ENCODE peak calls at places on chromosome X, in five cellular contexts. K is IMR-90, D is mesendoderm, G is H9, U is neuronal stem cell. M is an unnamed sample.
A peak's percentile ranks its signal among the peaks of the same experiment; 100 is the strongest.

GRCh38 chrX:123736333-123736921 is 3.6 kb upstream of the THOC2 start:
- DNase-seq in K (peak; percentile 90), D (peak; percentile 36), U (no peak), G (no peak), M (no peak)

GRCh38 chrX:70262952-70263567 is 3.1 kb upstream of the P2RY4 start:
- DNase-seq in K (peak; percentile 28), D (peak; percentile 74), U (peak; percentile 9), G (peak; percentile 81), M (peak; percentile 70)

GRCh38 chrX:55135171-55135570 is 46.4 kb downstream of the PAGE2 start:
- DNase-seq in U (peak; percentile 1), D (peak; percentile 62), G (no peak), K (peak; percentile 31), M (no peak)

GRCh38 chrX:130974323-130974722 is 71.3 kb upstream of the ENOX2 start:
- DNase-seq in D (no peak), K (peak; percentile 2), U (no peak), G (no peak), M (no peak)

GRCh38 chrX:50747471-50747900 is 66.5 kb downstream of the SHROOM4 start:
- DNase-seq in U (peak; percentile 12), K (peak; percentile 45), D (peak; percentile 13), G (no peak), M (no peak)

GRCh38 chrX:11666180-11666579 is 460 bp upstream of the ARHGAP6 start:
- DNase-seq in G (peak; percentile 57), K (no peak), U (peak; percentile 42), D (peak; percentile 53), M (peak; percentile 47)

GRCh38 chrX:34560180-34560579 is 96.9 kb downstream of the TMEM47 start:
- DNase-seq in U (no peak), K (no peak), G (peak; percentile 79), D (no peak), M (no peak)

GRCh38 chrX:129495941-129496340 is 27.3 kb downstream of the SMARCA1 start:
- DNase-seq in D (no peak), K (peak; percentile 48), G (no peak), U (no peak), M (no peak)

GRCh38 chrX:80285131-80285773 is 135.0 kb upstream of the TENT5D start:
- DNase-seq in G (peak; percentile 43), K (peak; percentile 1), U (peak; percentile 33), D (peak; percentile 55), M (peak; percentile 44)

GRCh38 chrX:96314974-96315373 is 369.7 kb upstream of the DIAPH2 start:
- DNase-seq in K (peak; percentile 62), G (no peak), U (no peak), D (no peak), M (no peak)

GRCh38 chrX:23012636-23013035 is 12.9 kb downstream of the DDX53 start:
- DNase-seq in K (no peak), G (no peak), D (no peak), U (no peak), M (no peak)

GRCh38 chrX:40152173-40152705 is 54.5 kb upstream of the BCOR start:
- DNase-seq in G (peak; percentile 65), D (peak; percentile 11), K (no peak), U (no peak), M (peak; percentile 54)

GRCh38 chrX:24294619-24295018 is 19.2 kb downstream of the SUPT20HL2 start:
- DNase-seq in D (peak; percentile 40), G (peak; percentile 75), U (no peak), K (no peak), M (peak; percentile 2)

GRCh38 chrX:113929004-113929403 is 654.9 kb upstream of the HTR2C start:
- DNase-seq in D (peak; percentile 92), U (peak; percentile 45), G (peak; percentile 89), K (peak; percentile 10), M (peak; percentile 46)

GRCh38 chrX:34810364-34810763 is 132.2 kb upstream of the FAM47B start:
- DNase-seq in D (no peak), U (no peak), K (peak; percentile 60), G (no peak), M (no peak)

GRCh38 chrX:34350552-34350951 is 218.4 kb upstream of the FAM47A start:
- DNase-seq in G (no peak), U (no peak), D (no peak), K (no peak), M (no peak)

GRCh38 chrX:110001702-110002299 is 1.1 kb upstream of the TMEM164 start:
- DNase-seq in U (no peak), G (no peak), K (no peak), D (no peak), M (no peak)

GRCh38 chrX:110000854-110001701 is 1.8 kb upstream of the TMEM164 start:
- DNase-seq in K (no peak), U (no peak), G (no peak), D (peak; percentile 29), M (no peak)

GRCh38 chrX:110004210-110004609 is 1.3 kb downstream of the TMEM164 start:
- DNase-seq in U (no peak), D (peak; percentile 15), G (no peak), K (no peak), M (no peak)

GRCh38 chrX:110003167-110004156 is 548 bp downstream of the TMEM164 start:
- DNase-seq in K (no peak), D (peak; percentile 44), U (no peak), G (peak; percentile 31), M (no peak)

DNA sequence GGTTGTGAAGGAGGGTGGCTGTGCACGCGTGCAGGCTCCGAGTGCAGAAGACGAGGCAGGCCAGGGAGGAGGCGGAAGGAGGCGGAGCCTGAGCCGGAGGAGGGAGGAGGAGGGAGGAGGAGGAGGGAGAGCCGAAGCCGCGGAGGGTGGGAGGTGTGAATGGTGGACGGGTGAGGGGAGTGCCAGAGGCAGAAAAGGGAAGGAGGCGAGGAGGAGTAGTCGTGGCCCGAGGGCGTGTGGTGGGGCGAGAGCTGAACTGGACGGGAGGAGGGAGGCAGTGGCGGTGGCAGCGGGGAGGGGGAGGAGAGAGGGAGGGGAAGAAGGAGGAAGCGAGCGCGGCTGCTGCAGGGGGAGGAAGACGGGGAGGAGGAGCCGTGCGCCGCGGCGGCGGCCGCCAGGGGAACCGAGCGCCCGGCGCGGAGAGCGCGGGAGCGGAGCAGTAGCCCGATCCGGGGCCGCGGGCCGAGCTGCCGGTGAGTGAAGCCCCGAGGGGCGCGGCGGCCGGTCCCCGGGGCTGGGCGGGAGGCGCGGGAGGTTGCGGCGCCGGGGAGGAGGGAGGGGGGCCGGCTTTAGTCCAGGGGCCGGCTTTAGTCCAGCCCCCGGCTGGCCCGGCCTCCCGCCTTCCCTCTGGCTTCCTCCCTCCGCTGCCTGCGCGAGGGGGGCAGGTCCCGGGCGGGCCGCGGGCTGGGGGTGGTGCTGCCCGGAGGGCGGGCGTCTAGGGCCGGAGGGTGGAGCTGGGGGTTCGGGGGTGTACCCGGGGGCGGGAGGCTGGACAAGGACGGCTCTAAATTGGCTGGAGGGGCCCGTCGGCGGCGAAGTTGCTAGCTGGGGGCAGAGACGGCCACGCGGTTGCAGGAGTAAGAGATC is at the start of gene TMEM164:
- DNase-seq in U (peak; percentile 48), D (peak; percentile 88), G (peak; percentile 79), K (peak; percentile 66), M (no peak)
- H3K18ac ChIP-seq in U (peak within 1 kb of the TSS; percentile 90), D (peak within 1 kb of the TSS; percentile 75), G (peak within 1 kb of the TSS; percentile 49), K (peak within 1 kb of the TSS; percentile 99), M (peak within 1 kb of the TSS; percentile 78)

DNA sequence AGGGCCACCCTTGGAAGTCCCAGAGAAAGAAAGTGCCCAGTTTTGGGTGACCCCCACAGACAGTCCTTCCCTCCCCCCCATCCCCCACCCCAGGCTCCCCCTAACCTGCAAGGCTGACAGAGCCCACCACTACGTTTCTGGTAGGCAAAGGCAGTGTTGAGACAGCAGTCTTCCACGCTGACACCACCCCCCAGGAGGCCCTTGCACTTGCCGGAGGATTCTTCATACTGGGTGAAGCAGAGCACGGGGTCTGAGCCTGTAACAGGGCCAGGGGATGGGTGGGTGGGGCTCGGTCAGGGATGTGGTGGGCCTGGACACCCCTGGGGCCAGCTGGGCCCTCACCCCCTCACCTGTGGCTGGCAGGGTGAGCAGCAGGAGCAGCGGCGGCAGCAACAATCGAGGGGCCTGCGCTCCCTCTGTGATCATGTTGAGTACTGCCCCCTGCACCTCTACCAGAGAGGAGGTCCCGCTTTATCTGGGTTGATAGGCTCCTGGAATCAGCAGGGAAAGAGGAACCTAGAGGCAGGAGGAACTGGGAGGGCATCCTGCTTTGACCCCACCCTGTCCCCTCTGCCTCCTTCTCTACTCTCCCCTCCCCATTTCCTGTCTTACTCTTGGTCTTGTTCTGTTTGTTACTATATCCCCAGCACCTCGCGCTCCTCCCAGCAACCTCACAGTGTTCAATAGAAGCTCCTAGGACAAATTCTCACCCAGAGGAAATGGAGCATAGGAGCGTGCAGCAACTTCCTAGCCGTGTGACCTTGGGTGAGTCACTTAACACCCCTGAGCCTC is at the start of gene CFP:
- DNase-seq in U (no peak), D (peak; percentile 65), K (no peak), G (no peak), M (no peak)
- H3K18ac ChIP-seq in U (no peak within 1 kb of the TSS), D (no peak within 1 kb of the TSS), K (no peak within 1 kb of the TSS), G (no peak within 1 kb of the TSS), M (no peak within 1 kb of the TSS)

GRCh38 chrX:52933976-52934703 is 24.2 kb downstream of the FAM156A start:
- DNase-seq in D (no peak), K (no peak), U (no peak), G (no peak), M (no peak)

GRCh38 chrX:52933213-52933612 is 25.1 kb downstream of the FAM156A start:
- DNase-seq in K (no peak), U (no peak), D (no peak), G (no peak), M (no peak)

DNA sequence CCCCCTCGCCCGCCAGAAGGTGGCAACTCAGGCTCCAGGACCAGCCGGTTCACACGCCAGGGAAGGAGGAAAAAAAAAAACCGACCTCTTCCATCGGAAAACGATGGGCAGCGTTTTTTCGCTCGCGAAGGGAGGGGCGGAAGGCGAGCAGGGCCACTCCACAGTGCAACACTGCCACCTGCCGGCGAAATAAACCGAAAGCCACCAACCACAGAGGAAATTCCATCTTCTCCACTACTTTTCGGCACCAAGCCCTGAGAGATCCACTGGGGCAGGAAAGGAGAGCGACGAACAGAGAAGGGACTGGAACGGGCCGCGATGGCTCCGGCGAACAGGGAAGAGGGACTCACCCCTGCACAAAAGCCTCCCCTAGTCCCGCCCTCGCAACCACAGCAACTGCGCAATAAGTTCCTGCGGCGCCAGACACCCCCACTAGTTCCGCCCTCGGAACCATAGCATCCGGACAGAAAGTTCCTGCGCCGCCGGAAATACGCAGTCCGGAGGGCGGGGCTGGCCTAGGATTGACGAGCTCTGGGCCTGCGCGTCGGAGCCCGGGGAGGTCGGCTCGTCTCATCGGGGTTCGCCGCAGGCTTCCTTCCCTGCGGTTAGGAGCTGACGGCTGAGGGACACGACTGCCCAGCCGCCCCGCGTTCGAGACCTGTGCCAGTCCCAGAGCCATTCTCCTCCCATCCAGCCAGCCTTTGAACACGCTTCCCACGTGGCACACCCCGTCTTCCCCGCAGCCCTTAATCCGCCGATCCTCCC is 23.4 kb downstream of the FAM156A start:
- DNase-seq in U (peak; percentile 88), K (peak; percentile 96), G (peak; percentile 88), D (peak; percentile 95), M (peak; percentile 91)
- H3K18ac ChIP-seq in U (peak overlapping the region; percentile 95), K (peak overlapping the region; percentile 88), G (peak overlapping the region; percentile 95), D (peak overlapping the region; percentile 6), M (peak overlapping the region; percentile 99)

DNA sequence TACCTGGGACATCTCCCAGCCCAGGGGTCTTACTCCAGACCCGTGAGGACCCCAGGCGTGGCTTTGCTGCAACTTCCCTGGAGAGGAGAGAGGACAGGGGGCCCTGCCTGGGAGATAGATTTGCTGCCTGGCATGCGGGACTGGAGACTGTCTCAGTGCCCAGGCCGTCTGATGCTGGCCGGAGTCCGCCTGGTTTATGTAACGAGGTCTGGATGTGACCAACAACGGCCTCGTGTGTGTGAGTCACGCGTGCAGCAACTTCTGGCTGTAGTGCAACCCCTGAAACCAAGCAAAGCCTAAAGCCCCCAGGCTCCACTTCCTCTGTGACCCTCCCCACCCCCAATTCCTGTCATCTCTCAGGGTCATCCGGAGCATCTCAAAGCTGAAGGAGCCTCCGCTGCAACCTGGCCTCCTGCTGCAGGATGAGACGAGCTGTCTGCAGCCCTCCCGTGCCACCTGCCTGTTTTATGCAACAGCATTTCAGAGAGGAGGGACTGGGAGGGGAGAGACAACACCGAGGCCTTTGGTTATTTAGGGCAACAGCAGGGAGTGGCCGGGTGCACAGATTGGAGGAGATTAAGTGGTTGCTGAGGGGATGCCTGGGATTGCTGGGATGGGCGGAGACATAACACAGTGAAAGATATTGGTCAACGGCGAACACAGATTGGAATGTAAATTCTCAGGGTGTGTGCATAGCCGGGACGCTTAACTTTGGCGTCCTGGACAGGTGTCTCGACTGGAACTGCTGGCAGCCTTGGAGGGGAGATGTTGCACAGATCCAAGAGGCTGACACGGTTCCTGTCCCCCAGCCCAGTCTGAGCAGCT is 16.0 kb downstream of the XG start:
- DNase-seq in U (no peak), G (peak; percentile 36), D (peak; percentile 87), K (peak; percentile 21), M (no peak)
- H3K18ac ChIP-seq in U (peak overlapping the region; percentile 0), G (no peak overlapping the region), D (peak overlapping the region; percentile 35), K (no peak overlapping the region), M (no peak overlapping the region)